ENCODE peak calls at places on chromosomes 1 and 21, in ten cellular contexts. Y is hepatocyte; U is GM23248; S is heart left ventricle; T is Panc1; H is cardiac muscle cell; D is CD8-positive, alpha-beta T cell; X is heart right ventricle; V is kidney epithelial cell; R is GM12878. A is an unnamed sample. For H3K27me3, the result is how much of the 10 kb centered on the place peaks cover.

GRCh38 chr21:34517039-34517438 is 5.0 kb upstream of the KCNE1 start:
- DNase-seq in Y (no peak), U (no peak), S (no peak), T (no peak), H (no peak), D (no peak), X (no peak), V (no peak), R (no peak), A (no peak)

GRCh38 chr1:45172764-45173163 is 33.6 kb downstream of the ZSWIM5 start:
- DNase-seq in Y (no peak), U (no peak), S (no peak), T (no peak), H (no peak), D (no peak), X (no peak), V (no peak), R (no peak), A (no peak)

GRCh38 chr1:29349871-29350491 is 113.7 kb downstream of the PTPRU start:
- DNase-seq in Y (no peak), U (no peak), S (no peak), T (no peak), H (no peak), D (no peak), X (no peak), V (no peak), R (no peak), A (no peak)

GRCh38 chr1:221706191-221706590 is 35.7 kb downstream of the DUSP10 start:
- DNase-seq in Y (no peak), U (no peak), S (no peak), T (no peak), H (no peak), D (no peak), X (no peak), V (no peak), R (no peak), A (no peak)

GRCh38 chr1:18957136-18957521 is 653 bp upstream of the IFFO2 start:
- DNase-seq in Y (peak), U (peak), S (peak), T (no peak), H (peak), D (no peak), X (no peak), V (no peak), R (no peak), A (no peak)

GRCh38 chr21:31482460-31482859 is 138.4 kb upstream of the TIAM1 start:
- DNase-seq in Y (no peak), U (no peak), S (no peak), T (no peak), H (no peak), D (no peak), X (no peak), V (no peak), R (no peak), A (no peak)

GRCh38 chr21:34968414-34969333 is 80.4 kb downstream of the RUNX1 start:
- DNase-seq in Y (no peak), U (no peak), S (no peak), T (no peak), H (no peak), D (no peak), X (no peak), V (no peak), R (no peak), A (no peak)

GRCh38 chr1:180425956-180426355 is 76.4 kb downstream of the ACBD6 start:
- DNase-seq in Y (no peak), U (no peak), S (no peak), T (no peak), H (no peak), D (no peak), X (no peak), V (no peak), R (no peak), A (no peak)

GRCh38 chr1:31681421-31681820 is 22.4 kb downstream of the COL16A1 start:
- DNase-seq in Y (no peak), U (no peak), S (no peak), T (no peak), H (peak), D (no peak), X (no peak), V (no peak), R (no peak), A (no peak)

GRCh38 chr1:195804547-195804946 is 803.7 kb downstream of the KCNT2 start:
- DNase-seq in Y (no peak), U (peak), S (no peak), T (no peak), H (no peak), D (no peak), X (no peak), V (no peak), R (no peak), A (no peak)

GRCh38 chr1:91697322-91698260 is 188.4 kb downstream of the TGFBR3 start:
- DNase-seq in Y (no peak), U (peak), S (no peak), T (no peak), H (no peak), D (peak), X (no peak), V (no peak), R (peak), A (peak)

GRCh38 chr1:10898921-10899320 is 102.5 kb upstream of the CASZ1 start:
- DNase-seq in Y (no peak), U (no peak), S (no peak), T (no peak), H (no peak), D (no peak), X (no peak), V (no peak), R (no peak), A (no peak)
- H3K27me3 ChIP-seq in Y (under half), U (under half), S (under half), T (under half), H (under half), D (under half), X (under half), V (under half), R (under half), A (under half)

GRCh38 chr1:201119206-201119814 is 7.1 kb upstream of the CACNA1S start:
- DNase-seq in Y (peak), U (peak), S (no peak), T (no peak), H (peak), D (peak), X (no peak), V (no peak), R (no peak), A (no peak)

GRCh38 chr1:201125019-201125418 is 2.0 kb downstream of the ASCL5 start:
- DNase-seq in Y (no peak), U (no peak), S (no peak), T (no peak), H (no peak), D (no peak), X (no peak), V (no peak), R (no peak), A (no peak)

GRCh38 chr1:201123866-201124265 is 3.1 kb downstream of the ASCL5 start:
- DNase-seq in Y (no peak), U (no peak), S (no peak), T (no peak), H (no peak), D (no peak), X (no peak), V (no peak), R (no peak), A (no peak)

GRCh38 chr1:201119826-201120225 is 7.2 kb downstream of the ASCL5 start:
- DNase-seq in Y (no peak), U (no peak), S (no peak), T (no peak), H (no peak), D (no peak), X (no peak), V (no peak), R (no peak), A (no peak)

GRCh38 chr1:201122321-201123017 is 4.5 kb downstream of the ASCL5 start:
- DNase-seq in Y (no peak), U (no peak), S (no peak), T (no peak), H (no peak), D (no peak), X (no peak), V (no peak), R (no peak), A (no peak)
- H3K27me3 ChIP-seq in Y (under half), U (under half), S (under half), T (under half), H (under half), D (under half), X (under half), V (under half), R (under half), A (under half)

GRCh38 chr1:39571178-39571483 is 5.5 kb downstream of the PABPC4 start:
- DNase-seq in Y (no peak), U (no peak), S (no peak), T (no peak), H (peak), D (no peak), X (no peak), V (no peak), R (no peak), A (no peak)
- H3K27me3 ChIP-seq in Y (under half), U (under half), S (under half), T (under half), H (under half), D (under half), X (under half), V (under half), R (under half), A (under half)

GRCh38 chr21:43208561-43209332 is 39.9 kb downstream of the CRYAA start:
- DNase-seq in Y (no peak), U (no peak), S (peak), T (no peak), H (no peak), D (no peak), X (no peak), V (no peak), R (no peak), A (no peak)

GRCh38 chr21:43210454-43211084 is 41.8 kb downstream of the CRYAA start:
- DNase-seq in Y (no peak), U (no peak), S (peak), T (no peak), H (no peak), D (no peak), X (no peak), V (no peak), R (no peak), A (no peak)

GRCh38 chr21:43207868-43208267 is 39.1 kb downstream of the CRYAA start:
- DNase-seq in Y (no peak), U (no peak), S (peak), T (no peak), H (no peak), D (no peak), X (no peak), V (no peak), R (no peak), A (no peak)

GRCh38 chr21:43209575-43210453 is 41.0 kb downstream of the CRYAA start:
- DNase-seq in Y (peak), U (peak), S (peak), T (peak), H (no peak), D (no peak), X (no peak), V (no peak), R (no peak), A (no peak)

GRCh38 chr21:43211085-43212071 is 42.6 kb downstream of the CRYAA start:
- DNase-seq in Y (peak), U (peak), S (peak), T (no peak), H (peak), D (no peak), X (peak), V (no peak), R (no peak), A (no peak)
- H3K27me3 ChIP-seq in Y (under half), U (under half), S (under half), T (under half), H (under half), D (under half), X (under half), V (under half), R (under half), A (under half)

GRCh38 chr1:46747683-46748288 is 28.9 kb upstream of the EFCAB14 start:
- DNase-seq in Y (peak), U (peak), S (peak), T (peak), H (peak), D (no peak), X (no peak), V (no peak), R (no peak), A (no peak)
- H3K27me3 ChIP-seq in Y (under half), U (under half), S (under half), T (under half), H (under half), D (under half), X (under half), V (under half), R (under half), A (under half)

DNA sequence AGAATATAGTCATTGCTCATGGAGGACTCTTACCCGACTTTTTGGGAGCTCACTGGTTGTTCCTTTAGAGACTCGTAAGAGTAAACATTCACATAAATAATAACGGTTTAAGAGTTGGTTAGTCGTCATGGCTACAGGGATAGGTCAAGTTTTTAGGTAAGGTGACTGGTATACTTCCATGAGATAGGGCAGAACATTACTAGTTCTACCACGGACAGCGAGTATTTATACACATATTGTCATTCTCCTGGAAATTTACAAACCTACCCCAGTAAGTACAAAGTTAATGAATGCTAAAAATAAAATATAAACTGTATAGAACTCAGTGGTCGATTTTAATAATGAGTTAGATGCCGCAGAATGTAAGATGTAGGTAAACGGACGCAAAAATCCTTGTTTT is 1.2 kb upstream of the RYR2 start:
- DNase-seq in Y (no peak), U (no peak), S (no peak), T (no peak), H (no peak), D (no peak), X (no peak), V (no peak), R (no peak), A (no peak)
- H3K27me3 ChIP-seq in Y (half or more), U (under half), S (under half), T (under half), H (under half), D (under half), X (under half), V (under half), R (under half), A (under half)

GRCh38 chr1:165542647-165543046 is 1.2 kb upstream of the LRRC52 start:
- DNase-seq in Y (no peak), U (no peak), S (no peak), T (no peak), H (no peak), D (no peak), X (no peak), V (no peak), R (no peak), A (no peak)

GRCh38 chr1:165542015-165542631 is 1.7 kb upstream of the LRRC52 start:
- DNase-seq in Y (peak), U (no peak), S (no peak), T (no peak), H (no peak), D (no peak), X (no peak), V (no peak), R (no peak), A (no peak)

GRCh38 chr1:165544996-165545395 is 1.2 kb downstream of the LRRC52 start:
- DNase-seq in Y (no peak), U (no peak), S (no peak), T (no peak), H (no peak), D (no peak), X (no peak), V (no peak), R (no peak), A (no peak)

GRCh38 chr1:165545974-165546373 is 2.2 kb downstream of the LRRC52 start:
- DNase-seq in Y (no peak), U (no peak), S (no peak), T (no peak), H (no peak), D (no peak), X (no peak), V (no peak), R (no peak), A (no peak)

GRCh38 chr1:165543651-165544452 is at the start of gene LRRC52:
- DNase-seq in Y (peak), U (no peak), S (peak), T (no peak), H (peak), D (no peak), X (peak), V (no peak), R (no peak), A (no peak)
- H3K27me3 ChIP-seq in Y (under half), U (under half), S (under half), T (under half), H (under half), D (under half), X (under half), V (under half), R (under half), A (under half)

DNA sequence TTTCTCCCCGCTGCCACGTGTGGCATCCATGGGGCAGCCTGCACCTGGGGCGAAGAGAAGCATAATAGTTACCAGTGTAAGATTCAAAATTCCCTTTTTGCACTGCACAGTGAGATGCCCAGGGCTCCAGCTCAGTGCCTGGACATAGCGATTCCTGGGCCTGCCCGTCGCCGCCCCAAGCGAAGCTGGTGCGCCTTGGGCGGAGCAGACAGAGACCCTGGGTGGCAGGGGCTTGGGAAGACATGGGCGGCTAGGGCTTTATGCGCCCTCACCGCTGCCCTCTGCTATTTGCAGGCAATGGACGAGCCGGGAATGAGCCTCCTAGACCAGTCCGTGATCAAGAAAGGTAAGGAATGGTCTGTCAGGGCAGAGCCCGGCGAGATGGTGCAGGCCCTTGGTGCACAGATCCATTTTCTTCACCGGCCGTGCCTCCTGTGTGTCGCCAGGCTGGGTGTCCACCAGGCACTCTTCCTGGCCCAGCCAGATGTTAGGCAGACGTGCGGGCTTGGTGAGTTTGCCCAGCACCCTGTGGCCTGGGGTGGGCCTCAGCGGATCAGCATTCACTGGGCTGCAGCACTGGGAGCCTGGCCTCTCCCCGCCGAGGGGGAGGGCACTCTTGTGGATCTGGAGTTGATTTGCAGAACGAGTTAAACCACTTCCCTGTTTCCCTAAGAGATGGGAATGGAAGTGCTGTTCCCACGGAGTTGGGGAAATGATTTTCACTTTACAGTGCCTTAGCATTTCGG is 1.7 kb downstream of the TFAP2E start:
- DNase-seq in Y (no peak), U (no peak), S (no peak), T (no peak), H (no peak), D (no peak), X (no peak), V (no peak), R (no peak), A (no peak)
- H3K27me3 ChIP-seq in Y (half or more), U (under half), S (under half), T (under half), H (half or more), D (under half), X (under half), V (half or more), R (under half), A (under half)

DNA sequence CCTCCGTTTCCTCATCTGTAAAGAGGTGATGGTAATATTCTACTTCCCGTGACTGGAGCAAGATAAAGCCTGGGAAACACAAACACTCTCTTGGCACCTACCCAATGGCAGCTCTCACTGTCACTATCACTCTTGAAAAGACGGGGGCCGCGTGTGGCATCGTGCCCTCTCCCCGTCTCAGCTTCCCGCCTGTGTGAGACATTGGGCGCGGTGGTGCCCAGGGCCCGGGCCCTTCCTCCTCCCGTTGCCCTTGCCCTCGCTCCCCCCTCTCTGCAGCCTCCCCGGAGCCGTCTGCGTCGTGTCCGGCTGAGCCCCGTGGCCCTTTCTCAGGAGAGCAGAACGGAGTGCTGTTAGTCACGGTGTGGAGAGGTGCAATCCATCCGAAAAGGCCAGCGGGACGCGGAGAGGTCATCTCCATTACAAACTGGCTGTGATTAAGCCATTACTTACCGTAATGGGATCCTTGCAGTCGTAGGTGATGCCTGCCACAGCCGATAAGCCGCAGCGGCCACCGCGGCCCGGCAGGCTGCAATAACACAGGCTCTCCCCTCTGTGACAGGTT is 156.4 kb upstream of the ZC3H12A start:
- DNase-seq in Y (no peak), U (no peak), S (no peak), T (no peak), H (no peak), D (no peak), X (no peak), V (no peak), R (no peak), A (no peak)
- H3K27me3 ChIP-seq in Y (half or more), U (under half), S (under half), T (under half), H (under half), D (under half), X (under half), V (under half), R (under half), A (under half)

A was measured in GM06990.